ENCODE peak calls at places on chromosomes 11 and 22, in four cellular contexts. A, W, U and T are unnamed samples.

GRCh38 chr11:114586797-114587196 is 8.8 kb downstream of the NXPE4 start:
- DNase-seq in A (no peak), W (no peak), U (no peak), T (no peak)

GRCh38 chr11:34609850-34610249 is 11.0 kb upstream of the EHF start:
- DNase-seq in A (no peak), W (no peak), U (no peak), T (no peak)

GRCh38 chr11:3626250-3626960 is 15.4 kb downstream of the ART5 start:
- DNase-seq in A (no peak), W (peak; percentile 42), U (no peak), T (no peak)

GRCh38 chr11:130861283-130861682 is 55.0 kb downstream of the SNX19 start:
- DNase-seq in A (no peak), W (no peak), U (no peak), T (no peak)

GRCh38 chr11:116641561-116642045 is 131.2 kb downstream of the BUD13 start:
- DNase-seq in A (peak; percentile 59), W (peak; percentile 39), U (no peak), T (no peak)

GRCh38 chr11:29490951-29491350 is 525.9 kb downstream of the KCNA4 start:
- DNase-seq in A (no peak), W (no peak), U (no peak), T (no peak)

GRCh38 chr22:27684856-27685255 is 116.7 kb downstream of the MN1 start:
- DNase-seq in A (no peak), W (no peak), U (no peak), T (no peak)

GRCh38 chr22:39528681-39529486 is 3.7 kb downstream of the RPS19BP1 start:
- DNase-seq in A (peak; percentile 92), W (peak; percentile 92), U (peak; percentile 83), T (peak; percentile 59)

GRCh38 chr11:118108513-118108912 is 21.8 kb upstream of the SMIM35 start:
- DNase-seq in A (no peak), W (no peak), U (no peak), T (no peak)

GRCh38 chr11:41784513-41785335 is 325.3 kb upstream of the LRRC4C start:
- DNase-seq in A (no peak), W (no peak), U (no peak), T (no peak)

GRCh38 chr11:26199341-26199740 is 132.6 kb upstream of the ANO3 start:
- DNase-seq in A (no peak), W (no peak), U (no peak), T (no peak)

GRCh38 chr22:45911601-45912271 is 65.2 kb downstream of the WNT7B start:
- DNase-seq in A (no peak), W (peak; percentile 84), U (no peak), T (no peak)

GRCh38 chr11:6332066-6332465 is 11.8 kb upstream of the CAVIN3 start:
- DNase-seq in A (no peak), W (no peak), U (no peak), T (no peak)

GRCh38 chr11:119373917-119374631 is 7.4 kb downstream of the USP2 start:
- DNase-seq in A (peak; percentile 89), W (peak; percentile 74), U (peak; percentile 17), T (no peak)
- H3K4me1 ChIP-seq in A (peaks cover 85% of the 10 kb centered on the region), W (peaks cover 14% of the 10 kb centered on the region), U (peaks cover 5% of the 10 kb centered on the region), T (peaks cover 7% of the 10 kb centered on the region)

DNA sequence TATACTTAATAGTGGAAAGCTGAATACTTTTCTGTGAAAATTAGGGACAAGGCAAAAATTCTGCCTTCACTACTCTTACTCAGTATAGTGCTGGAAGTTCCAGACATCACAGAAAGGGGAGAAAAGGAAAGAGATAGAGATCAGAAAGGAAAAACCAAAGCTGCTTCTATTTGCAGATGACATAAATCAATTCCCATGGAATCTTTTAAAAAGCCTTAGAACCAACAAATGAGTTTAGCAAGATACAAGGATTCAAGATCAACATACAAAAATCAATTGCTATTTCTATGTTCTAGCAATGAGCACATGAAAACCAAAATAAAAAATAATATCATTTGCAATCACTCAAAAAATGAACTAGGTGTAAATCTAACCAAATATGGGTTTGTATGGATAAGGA is 16.2 kb upstream of the CLDN5 start:
- DNase-seq in A (no peak), W (no peak), U (no peak), T (no peak)
- H3K4me1 ChIP-seq in A (no peaks in the 10 kb centered on the region), W (peaks cover 6% of the 10 kb centered on the region), U (no peaks in the 10 kb centered on the region), T (no peaks in the 10 kb centered on the region)

GRCh38 chr11:69496202-69496557 is 14.7 kb downstream of the LINC01488 start:
- DNase-seq in A (no peak), W (no peak), U (no peak), T (no peak)
- H3K4me1 ChIP-seq in A (peaks cover 22% of the 10 kb centered on the region), W (peaks cover 26% of the 10 kb centered on the region), U (no peaks in the 10 kb centered on the region), T (peaks cover 24% of the 10 kb centered on the region)

GRCh38 chr11:78192911-78193341 is 4.2 kb downstream of the USP35 start:
- DNase-seq in A (no peak), W (no peak), U (no peak), T (no peak)

GRCh38 chr11:78192223-78192719 is 3.6 kb downstream of the USP35 start:
- DNase-seq in A (no peak), W (no peak), U (no peak), T (no peak)

GRCh38 chr11:78194490-78194889 is 5.8 kb downstream of the USP35 start:
- DNase-seq in A (no peak), W (no peak), U (no peak), T (no peak)

GRCh38 chr11:78195917-78196545 is 7.3 kb downstream of the USP35 start:
- DNase-seq in A (no peak), W (no peak), U (no peak), T (no peak)

GRCh38 chr11:78193806-78194205 is 5.1 kb downstream of the USP35 start:
- DNase-seq in A (no peak), W (no peak), U (no peak), T (no peak)
- H3K4me1 ChIP-seq in A (peaks cover 27% of the 10 kb centered on the region), W (peaks cover 17% of the 10 kb centered on the region), U (peaks cover 13% of the 10 kb centered on the region), T (peaks cover 60% of the 10 kb centered on the region)

DNA sequence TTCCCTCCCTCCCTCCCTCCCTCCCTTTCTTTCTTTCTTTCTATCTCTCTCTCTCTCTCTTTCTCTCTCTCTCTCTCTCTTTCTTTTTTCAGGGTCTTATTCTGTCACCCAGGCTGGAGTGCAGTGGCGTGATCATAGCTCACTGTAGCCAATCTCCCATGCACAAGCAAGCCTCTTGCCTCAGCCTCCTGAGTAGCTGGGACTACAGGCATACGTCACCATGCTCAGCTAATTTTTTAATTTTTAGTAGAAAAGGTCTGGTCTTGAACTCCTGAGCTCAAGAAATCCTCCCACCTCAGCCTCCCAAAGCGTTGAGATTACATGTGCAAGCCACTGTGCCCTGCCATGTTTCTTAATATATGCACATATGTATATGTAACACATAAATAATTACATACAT is 19.0 kb downstream of the TSKU start:
- DNase-seq in A (no peak), W (no peak), U (no peak), T (no peak)
- H3K4me1 ChIP-seq in A (no peaks in the 10 kb centered on the region), W (peaks cover 12% of the 10 kb centered on the region), U (peaks cover 10% of the 10 kb centered on the region), T (peaks cover 35% of the 10 kb centered on the region)

GRCh38 chr22:25137577-25138525 is 61.8 kb upstream of the CRYBB3 start:
- DNase-seq in A (no peak), W (no peak), U (no peak), T (no peak)
- H3K4me1 ChIP-seq in A (no peaks in the 10 kb centered on the region), W (peaks cover 9% of the 10 kb centered on the region), U (no peaks in the 10 kb centered on the region), T (peaks cover 56% of the 10 kb centered on the region)

GRCh38 chr11:75150879-75151278 is at the start of gene SLCO2B1:
- DNase-seq in A (no peak), W (no peak), U (no peak), T (no peak)
- H3K4me1 ChIP-seq in A (peaks cover 11% of the 10 kb centered on the region), W (peaks cover 14% of the 10 kb centered on the region), U (no peaks in the 10 kb centered on the region), T (no peaks in the 10 kb centered on the region)

DNA sequence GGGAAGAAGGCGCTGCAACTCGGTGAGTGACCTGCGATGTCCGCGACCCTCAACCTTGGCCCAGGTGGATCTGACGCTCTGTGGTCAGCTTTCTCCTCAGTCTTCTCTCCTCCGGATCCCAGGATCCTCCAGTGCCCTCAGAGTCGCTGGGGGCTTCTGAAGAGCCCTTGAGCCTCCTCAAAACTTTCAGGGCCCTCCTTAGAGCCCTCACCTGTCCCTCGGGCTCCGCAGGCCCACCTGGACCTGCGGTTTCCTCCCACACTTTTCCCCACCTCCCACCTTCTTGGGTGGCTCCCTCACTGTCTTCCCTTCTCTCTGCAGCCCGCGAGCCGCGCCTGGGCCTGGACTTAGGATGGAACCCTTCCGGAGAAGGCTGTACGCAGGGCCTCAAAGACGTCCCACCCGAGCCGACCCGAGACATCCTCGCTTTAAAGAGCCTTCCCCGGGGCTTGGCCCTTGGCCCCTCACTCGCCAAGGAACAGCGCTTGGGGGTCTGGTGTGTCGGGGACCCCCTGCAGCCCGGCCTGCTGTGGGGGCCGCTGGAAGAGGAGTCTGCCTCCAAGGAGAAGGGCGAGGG is 335 bp downstream of the ZNF408 start:
- DNase-seq in A (no peak), W (no peak), U (no peak), T (no peak)
- H3K4me1 ChIP-seq in A (peaks cover 32% of the 10 kb centered on the region), W (peaks cover 14% of the 10 kb centered on the region), U (peaks cover 27% of the 10 kb centered on the region), T (peaks cover 43% of the 10 kb centered on the region)

GRCh38 chr22:42316988-42317387 is 46.5 kb upstream of the TCF20 start:
- DNase-seq in A (no peak), W (peak; percentile 41), U (peak; percentile 59), T (no peak)
- H3K4me1 ChIP-seq in A (peaks cover 51% of the 10 kb centered on the region), W (peaks cover 5% of the 10 kb centered on the region), U (peaks cover 20% of the 10 kb centered on the region), T (no peaks in the 10 kb centered on the region)

GRCh38 chr11:75562836-75563484 is 907 bp downstream of the SERPINH1 start:
- DNase-seq in A (peak; percentile 53), W (no peak), U (no peak), T (no peak)
- H3K4me1 ChIP-seq in A (peaks cover 45% of the 10 kb centered on the region), W (peaks cover 43% of the 10 kb centered on the region), U (peaks cover 19% of the 10 kb centered on the region), T (peaks cover 47% of the 10 kb centered on the region)